ENCODE peak calls at places on chromosomes 1 and 21, in nine cellular contexts. D, Y, S, Z, N, V, U, T and M are unnamed samples.

GRCh38 chr1:233281711-233282581 is 13.6 kb downstream of the PCNX2 start:
- DNase-seq in D (peak; percentile 1), Z (no peak), U (no peak), V (peak; percentile 65), T (no peak), Y (peak; percentile 83), S (no peak), N (no peak), M (peak; percentile 36)

GRCh38 chr1:184283999-184284398 is 102.8 kb upstream of the C1orf21 start:
- DNase-seq in D (no peak), Y (peak; percentile 75), S (no peak), V (no peak), N (peak; percentile 68), T (no peak), Z (no peak), U (no peak), M (no peak)

GRCh38 chr1:50658421-50659076 is 235.3 kb upstream of the DMRTA2 start:
- DNase-seq in V (no peak), N (no peak), S (no peak), D (no peak), Y (peak; percentile 26), T (no peak), Z (no peak), U (no peak), M (no peak)

GRCh38 chr1:234969011-234969441 is 159.6 kb downstream of the TOMM20 start:
- DNase-seq in T (no peak), D (no peak), S (no peak), U (no peak), Y (no peak), Z (peak; percentile 74), N (no peak), V (peak; percentile 1), M (no peak)

GRCh38 chr21:43287111-43287973 is 118.5 kb downstream of the CRYAA start:
- DNase-seq in U (peak; percentile 36), Y (no peak), D (no peak), V (no peak), Z (peak; percentile 98), S (no peak), N (peak; percentile 29), T (no peak), M (no peak)

GRCh38 chr1:19640363-19641316 is 3.5 kb upstream of the NBL1 start:
- DNase-seq in N (peak; percentile 74), S (peak; percentile 73), Y (peak; percentile 63), U (no peak), T (no peak), D (no peak), Z (peak; percentile 70), V (peak; percentile 88), M (no peak)

GRCh38 chr1:33346921-33347649 is 26.2 kb upstream of the A3GALT2 start:
- DNase-seq in Z (no peak), D (no peak), U (no peak), V (no peak), S (no peak), T (no peak), N (peak; percentile 63), Y (peak; percentile 96), M (no peak)

GRCh38 chr1:2360588-2361364 is 30.6 kb downstream of the MORN1 start:
- DNase-seq in V (no peak), Y (peak; percentile 13), S (no peak), U (no peak), T (no peak), N (no peak), Z (no peak), D (no peak), M (no peak)

GRCh38 chr1:219790834-219791615 is 137.3 kb downstream of the SLC30A10 start:
- DNase-seq in Z (no peak), V (no peak), T (no peak), N (no peak), Y (peak; percentile 34), U (no peak), S (no peak), D (no peak), M (no peak)

GRCh38 chr1:115648717-115649691 is 7.2 kb downstream of the VANGL1 start:
- DNase-seq in V (peak; percentile 77), D (no peak), U (no peak), Z (peak; percentile 50), N (no peak), Y (peak; percentile 36), S (no peak), T (no peak), M (peak; percentile 24)

GRCh38 chr1:192609110-192610079 is 26.6 kb upstream of the RGS13 start:
- DNase-seq in N (peak; percentile 64), D (peak; percentile 20), Y (no peak), U (peak; percentile 82), Z (no peak), T (peak; percentile 36), V (peak; percentile 94), S (no peak), M (peak; percentile 46)